ENCODE peak calls at places on chromosomes 11 and 22, in nine cellular contexts. D, U, M, F, I, W, S, J and G are unnamed samples.
A peak's percentile ranks its signal among the peaks of the same experiment; 100 is the strongest.

GRCh38 chr22:30855677-30856518 is 112.7 kb downstream of the MORC2 start:
- DNase-seq in W (no peak), D (no peak), F (no peak), S (no peak), I (no peak), J (no peak), M (no peak), U (no peak), G (no peak)

GRCh38 chr22:26342719-26343449 is 86.2 kb upstream of the ASPHD2 start:
- DNase-seq in U (no peak), J (no peak), M (no peak), D (no peak), I (no peak), W (no peak), S (no peak), F (no peak), G (no peak)

GRCh38 chr22:17717708-17718107 is 56.6 kb downstream of the BID start:
- DNase-seq in S (no peak), F (no peak), D (no peak), J (no peak), I (no peak), U (no peak), M (no peak), W (no peak), G (no peak)

GRCh38 chr11:70703141-70704052 is 305.1 kb downstream of the CTTN start:
- DNase-seq in J (no peak), F (no peak), U (no peak), M (peak; percentile 26), W (peak; percentile 20), S (no peak), I (no peak), D (no peak), G (no peak)

GRCh38 chr11:46541593-46542371 is 52.0 kb downstream of the AMBRA1 start:
- DNase-seq in F (no peak), W (no peak), D (peak; percentile 88), S (no peak), U (no peak), M (no peak), I (no peak), J (no peak), G (no peak)

GRCh38 chr22:31620756-31621480 is 41.1 kb downstream of the PISD start:
- DNase-seq in U (no peak), S (no peak), D (no peak), J (no peak), W (no peak), M (no peak), I (no peak), F (no peak), G (no peak)

GRCh38 chr22:24327827-24328226 is 57.2 kb downstream of the SPECC1L start:
- DNase-seq in I (no peak), S (no peak), D (no peak), W (no peak), M (no peak), F (no peak), U (no peak), J (no peak), G (no peak)

GRCh38 chr11:61362542-61362875 is 335 bp downstream of the TMEM138 start:
- DNase-seq in J (peak; percentile 60), U (no peak), F (peak; percentile 8), S (peak; percentile 39), M (no peak), D (peak; percentile 54), I (peak; percentile 16), W (no peak), G (peak; percentile 40)

GRCh38 chr11:119567667-119568582 is 145.0 kb upstream of the THY1 start:
- DNase-seq in D (no peak), I (no peak), J (no peak), W (no peak), F (no peak), U (peak; percentile 91), S (peak; percentile 67), M (peak; percentile 44), G (no peak)

GRCh38 chr11:46345881-46346484 is 1.3 kb upstream of the DGKZ start:
- DNase-seq in F (no peak), S (no peak), W (no peak), U (no peak), J (peak; percentile 67), M (no peak), I (no peak), D (no peak), G (no peak)

GRCh38 chr22:38305481-38306448 is 11.5 kb downstream of the CSNK1E start:
- DNase-seq in D (peak; percentile 69), W (no peak), J (peak; percentile 25), S (peak; percentile 66), F (peak; percentile 31), I (no peak), U (no peak), M (peak; percentile 72), G (peak; percentile 29)

GRCh38 chr22:46108564-46109473 is 41.5 kb upstream of the PPARA start:
- DNase-seq in I (no peak), D (no peak), J (no peak), W (no peak), S (peak; percentile 56), M (no peak), U (no peak), F (no peak), G (no peak)

GRCh38 chr22:49305966-49306631 is 521.6 kb downstream of the BRD1 start:
- DNase-seq in S (no peak), W (no peak), J (no peak), D (no peak), F (no peak), I (no peak), M (no peak), U (no peak), G (no peak)

GRCh38 chr11:123509737-123510578 is 79.9 kb downstream of the GRAMD1B start:
- DNase-seq in U (peak; percentile 86), M (peak; percentile 69), I (no peak), F (no peak), S (peak; percentile 75), D (no peak), J (no peak), W (peak; percentile 51), G (no peak)

GRCh38 chr11:69449320-69450063 is 32.0 kb upstream of the LINC01488 start:
- DNase-seq in D (no peak), J (no peak), S (no peak), W (peak; percentile 37), F (no peak), I (no peak), U (peak; percentile 50), M (no peak), G (no peak)

GRCh38 chr11:3080104-3080503 is 22.9 kb upstream of the CARS1 start:
- DNase-seq in U (no peak), J (no peak), W (no peak), D (no peak), M (no peak), F (no peak), I (no peak), S (no peak), G (no peak)

GRCh38 chr11:18775492-18776292 is 15.9 kb downstream of the PTPN5 start:
- DNase-seq in M (peak; percentile 37), J (peak; percentile 77), I (peak; percentile 40), S (peak; percentile 81), W (peak; percentile 87), U (peak; percentile 68), F (peak; percentile 52), D (peak; percentile 45), G (peak; percentile 36)

GRCh38 chr22:47018010-47018910 is 255.8 kb downstream of the TBC1D22A start:
- DNase-seq in F (no peak), W (no peak), I (no peak), J (no peak), U (no peak), S (no peak), M (no peak), D (no peak), G (no peak)

GRCh38 chr11:1295086-1295485 is 14.3 kb downstream of the TOLLIP start:
- DNase-seq in W (no peak), S (no peak), D (no peak), F (no peak), I (no peak), U (no peak), M (no peak), J (peak; percentile 4), G (no peak)

GRCh38 chr11:95088946-95089619 is 563 bp upstream of the ENDOD1 start:
- DNase-seq in D (no peak), F (no peak), I (peak; percentile 29), J (peak; percentile 58), S (no peak), M (no peak), W (no peak), U (no peak), G (peak; percentile 12)